ENCODE peak calls at places on chromosomes 11 and 22, in eight cellular contexts. H, F, K, E, D, M, B and A are unnamed samples.

GRCh38 chr11:117823941-117824420 is 563 bp downstream of the FXYD2 start:
- DNase-seq in H (peak), F (peak), K (no peak), E (peak), D (no peak), M (peak), B (peak), A (peak)

GRCh38 chr11:69241075-69241740 is 52.7 kb upstream of the MYEOV start:
- DNase-seq in H (peak), F (no peak), K (no peak), E (no peak), D (no peak), M (no peak), B (peak), A (no peak)

GRCh38 chr11:47257518-47258316 is at the start of gene NR1H3:
- DNase-seq in H (peak), F (no peak), K (peak), E (peak), D (peak), M (peak), B (peak), A (peak)

GRCh38 chr11:26333906-26334305 is 2.0 kb downstream of the ANO3 start:
- DNase-seq in H (no peak), F (no peak), K (no peak), E (no peak), D (no peak), M (no peak), B (no peak), A (no peak)

GRCh38 chr11:45736424-45736823 is 68.5 kb upstream of the SLC35C1 start:
- DNase-seq in H (no peak), F (no peak), K (no peak), E (no peak), D (peak), M (peak), B (no peak), A (peak)

GRCh38 chr11:133810179-133810550 is 35.1 kb downstream of the SPATA19 start:
- DNase-seq in H (no peak), F (no peak), K (no peak), E (no peak), D (no peak), M (no peak), B (no peak), A (no peak)

GRCh38 chr22:32562916-32563315 is 88.3 kb downstream of the FBXO7 start:
- DNase-seq in H (no peak), F (no peak), K (no peak), E (no peak), D (no peak), M (no peak), B (no peak), A (peak)

GRCh38 chr22:44396021-44396726 is 83.4 kb upstream of the SHISAL1 start:
- DNase-seq in H (peak), F (no peak), K (no peak), E (peak), D (no peak), M (no peak), B (peak), A (no peak)

GRCh38 chr22:43363580-43364435 is 20.6 kb upstream of the SCUBE1 start:
- DNase-seq in H (no peak), F (no peak), K (no peak), E (no peak), D (no peak), M (no peak), B (no peak), A (no peak)

GRCh38 chr22:22090650-22091399 is 108.2 kb upstream of the TOP3B start:
- DNase-seq in H (no peak), F (no peak), K (no peak), E (no peak), D (no peak), M (no peak), B (no peak), A (no peak)

GRCh38 chr22:42645938-42646568 is 3.1 kb downstream of the CYB5R3 start:
- DNase-seq in H (peak), F (no peak), K (no peak), E (no peak), D (no peak), M (no peak), B (no peak), A (no peak)

GRCh38 chr11:10326080-10326964 is 21.4 kb downstream of the ADM start:
- DNase-seq in H (peak), F (no peak), K (no peak), E (peak), D (no peak), M (peak), B (no peak), A (no peak)

GRCh38 chr11:7088921-7089320 is at the start of gene RBMXL2:
- DNase-seq in H (no peak), F (no peak), K (no peak), E (no peak), D (no peak), M (peak), B (peak), A (no peak)

GRCh38 chr11:69913591-69914285 is 94.5 kb upstream of the FGF3 start:
- DNase-seq in H (peak), F (no peak), K (no peak), E (no peak), D (no peak), M (no peak), B (peak), A (no peak)

GRCh38 chr11:58498464-58498863 is 9.4 kb downstream of the OR5B21 start:
- DNase-seq in H (peak), F (peak), K (no peak), E (no peak), D (no peak), M (no peak), B (no peak), A (no peak)

GRCh38 chr22:27851974-27852713 is 50.6 kb upstream of the MN1 start:
- DNase-seq in H (no peak), F (no peak), K (no peak), E (no peak), D (peak), M (no peak), B (no peak), A (no peak)

GRCh38 chr11:12079726-12080556 is 30.4 kb upstream of the MICAL2 start:
- DNase-seq in H (peak), F (no peak), K (no peak), E (peak), D (peak), M (peak), B (no peak), A (no peak)

GRCh38 chr11:96132437-96132836 is 208.5 kb upstream of the MTMR2 start:
- DNase-seq in H (no peak), F (no peak), K (no peak), E (no peak), D (peak), M (no peak), B (no peak), A (no peak)

GRCh38 chr11:133354069-133354468 is 178.2 kb downstream of the OPCML start:
- DNase-seq in H (no peak), F (no peak), K (no peak), E (no peak), D (peak), M (no peak), B (no peak), A (no peak)

GRCh38 chr22:41288245-41288946 is 2.4 kb upstream of the RANGAP1 start:
- DNase-seq in H (peak), F (no peak), K (no peak), E (no peak), D (peak), M (no peak), B (peak), A (no peak)

GRCh38 chr11:105673089-105673488 is 63.2 kb downstream of the GRIA4 start:
- DNase-seq in H (peak), F (no peak), K (no peak), E (no peak), D (peak), M (no peak), B (peak), A (no peak)

GRCh38 chr11:118081241-118081958 is 4.5 kb downstream of the TMPRSS4 start:
- DNase-seq in H (no peak), F (no peak), K (no peak), E (no peak), D (no peak), M (no peak), B (no peak), A (no peak)

GRCh38 chr11:95057959-95058358 is 8.7 kb downstream of the KDM4F start:
- DNase-seq in H (no peak), F (no peak), K (no peak), E (no peak), D (no peak), M (no peak), B (no peak), A (no peak)

GRCh38 chr11:28636033-28636432 is 527.8 kb downstream of the METTL15 start:
- DNase-seq in H (no peak), F (no peak), K (no peak), E (no peak), D (no peak), M (no peak), B (no peak), A (no peak)

GRCh38 chr11:103326070-103326794 is 217.0 kb downstream of the DYNC2H1 start:
- DNase-seq in H (peak), F (peak), K (no peak), E (no peak), D (peak), M (no peak), B (peak), A (peak)

GRCh38 chr11:86978247-86978646 is 23.1 kb upstream of the FZD4 start:
- DNase-seq in H (no peak), F (no peak), K (no peak), E (no peak), D (no peak), M (peak), B (no peak), A (no peak)

GRCh38 chr22:48745842-48746788 is 1081.6 kb downstream of the BRD1 start:
- DNase-seq in H (no peak), F (no peak), K (no peak), E (no peak), D (no peak), M (no peak), B (peak), A (no peak)

GRCh38 chr11:100791873-100792272 is 104.8 kb downstream of the ARHGAP42 start:
- DNase-seq in H (no peak), F (no peak), K (no peak), E (no peak), D (peak), M (no peak), B (peak), A (no peak)

GRCh38 chr11:120022617-120023016 is 115.3 kb downstream of the TRIM29 start:
- DNase-seq in H (peak), F (no peak), K (no peak), E (no peak), D (no peak), M (no peak), B (peak), A (no peak)

GRCh38 chr11:125410091-125410490 is 86.0 kb downstream of the FEZ1 start:
- DNase-seq in H (no peak), F (no peak), K (no peak), E (no peak), D (no peak), M (no peak), B (peak), A (no peak)

GRCh38 chr11:15849265-15849664 is 507.1 kb downstream of the SOX6 start:
- DNase-seq in H (peak), F (no peak), K (no peak), E (no peak), D (no peak), M (no peak), B (no peak), A (no peak)

GRCh38 chr11:74367881-74368280 is 30.4 kb downstream of the PGM2L1 start:
- DNase-seq in H (no peak), F (no peak), K (no peak), E (no peak), D (no peak), M (no peak), B (no peak), A (no peak)

GRCh38 chr22:29987143-29987542 is 93.1 kb upstream of the HORMAD2 start:
- DNase-seq in H (no peak), F (no peak), K (no peak), E (no peak), D (no peak), M (no peak), B (no peak), A (no peak)

GRCh38 chr11:110428040-110428439 is 1.7 kb upstream of the FDX1 start:
- DNase-seq in H (no peak), F (no peak), K (no peak), E (no peak), D (no peak), M (no peak), B (no peak), A (no peak)

GRCh38 chr11:128862913-128863660 is 4.0 kb downstream of the KCNJ1 start:
- DNase-seq in H (peak), F (no peak), K (no peak), E (no peak), D (peak), M (no peak), B (no peak), A (no peak)

GRCh38 chr11:72950685-72951084 is 136.5 kb downstream of the ATG16L2 start:
- DNase-seq in H (no peak), F (no peak), K (no peak), E (no peak), D (no peak), M (no peak), B (no peak), A (no peak)

GRCh38 chr11:34997872-34998548 is 81.6 kb downstream of the PDHX start:
- DNase-seq in H (no peak), F (no peak), K (no peak), E (no peak), D (peak), M (no peak), B (no peak), A (no peak)

GRCh38 chr22:43201486-43202219 is 14.7 kb upstream of the TTLL12 start:
- DNase-seq in H (no peak), F (no peak), K (no peak), E (no peak), D (no peak), M (peak), B (no peak), A (no peak)

DNA sequence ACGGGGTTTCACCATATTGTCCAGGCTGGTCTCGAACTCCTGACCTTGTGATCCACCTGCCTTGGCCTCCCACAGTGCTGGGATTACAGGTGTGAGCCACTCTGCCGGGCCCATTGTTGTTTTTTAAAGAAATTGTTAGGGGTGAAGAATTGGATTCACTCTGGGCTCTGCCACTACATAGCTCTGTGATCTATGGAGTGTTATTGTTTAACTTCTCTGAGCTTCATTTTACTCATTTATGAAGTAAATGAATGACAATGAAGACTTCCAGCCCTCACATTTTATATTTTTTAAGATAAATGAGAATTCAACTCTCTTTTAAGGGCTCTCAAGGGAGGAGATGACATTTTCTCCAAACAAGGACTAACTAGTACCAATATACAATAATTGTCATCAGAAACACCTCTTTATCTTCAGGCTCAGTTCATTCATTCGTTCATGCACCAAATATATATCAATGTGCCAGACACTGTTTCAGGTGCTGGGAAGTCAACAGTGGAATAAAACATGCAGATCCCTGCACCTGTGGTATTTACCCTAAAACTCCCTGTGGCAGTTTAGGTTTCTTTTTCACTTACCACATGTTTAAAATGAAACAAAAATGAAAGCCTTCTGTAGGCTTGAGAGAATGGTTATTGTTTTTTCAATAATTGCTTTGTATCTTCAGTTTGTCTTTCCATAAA is 23.5 kb upstream of the GRAMD1B start:
- DNase-seq in H (no peak), F (no peak), K (no peak), E (no peak), D (no peak), M (no peak), B (no peak), A (no peak)
- H3K27ac ChIP-seq in H (no peak), F (no peak), K (no peak), E (no peak), D (no peak), M (no peak), B (no peak), A (no peak)

GRCh38 chr11:66386171-66387069 is 14.9 kb upstream of the SLC29A2 start:
- DNase-seq in H (peak), F (peak), K (no peak), E (peak), D (peak), M (peak), B (peak), A (peak)
- TF ChIP-seq CTCF in H (peak), F (peak), K (peak), E (peak), D (peak), M (peak), B (peak), A (peak)

GRCh38 chr11:1786466-1786865 is 22.7 kb upstream of the CTSD start:
- DNase-seq in H (no peak), F (no peak), K (no peak), E (no peak), D (no peak), M (no peak), B (no peak), A (no peak)

GRCh38 chr11:1792461-1792860 is 28.7 kb upstream of the CTSD start:
- DNase-seq in H (no peak), F (no peak), K (no peak), E (no peak), D (no peak), M (no peak), B (no peak), A (no peak)

GRCh38 chr11:1793091-1793490 is 29.4 kb upstream of the CTSD start:
- DNase-seq in H (no peak), F (no peak), K (no peak), E (no peak), D (no peak), M (no peak), B (no peak), A (no peak)

GRCh38 chr11:1796297-1797011 is 32.7 kb upstream of the CTSD start:
- DNase-seq in H (peak), F (no peak), K (no peak), E (no peak), D (no peak), M (no peak), B (peak), A (no peak)

GRCh38 chr11:1791912-1792311 is 28.2 kb upstream of the CTSD start:
- DNase-seq in H (peak), F (no peak), K (no peak), E (no peak), D (no peak), M (no peak), B (no peak), A (no peak)
- H3K27ac ChIP-seq in H (no peak), F (no peak), K (no peak), E (no peak), D (no peak), M (no peak), B (no peak), A (no peak)

DNA sequence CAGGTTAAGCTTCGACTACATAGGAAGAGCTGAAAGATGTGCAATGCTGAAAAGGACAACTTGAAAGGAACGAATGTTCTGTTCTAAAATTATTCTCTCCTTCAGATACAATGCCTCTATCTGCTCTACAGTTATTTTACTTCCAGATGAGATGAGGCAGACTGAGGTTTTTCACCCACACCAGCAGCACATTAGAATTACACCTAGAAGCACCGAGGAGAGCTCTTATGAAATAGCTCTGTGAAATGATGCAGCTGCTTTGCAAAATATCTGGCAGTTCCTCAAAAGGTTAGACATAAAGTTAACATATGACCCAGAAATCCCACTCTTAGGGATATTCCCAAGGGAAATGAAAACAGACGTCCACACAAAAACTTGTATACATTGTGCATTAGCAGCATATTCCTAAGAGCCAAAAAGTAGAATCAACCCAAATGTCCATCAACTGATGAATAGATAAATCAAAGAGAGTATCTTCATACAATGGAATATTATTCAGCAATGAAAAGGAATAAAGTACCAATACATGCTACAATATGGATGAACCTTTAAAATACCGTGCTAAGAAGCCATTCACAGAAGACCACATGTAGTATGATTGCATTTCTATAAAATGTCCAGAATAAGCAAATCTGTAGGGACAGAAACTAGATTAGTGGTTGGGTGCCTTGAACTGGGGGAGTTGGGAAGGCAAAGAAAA is 34.5 kb downstream of the WT1 start:
- DNase-seq in H (no peak), F (no peak), K (no peak), E (no peak), D (no peak), M (no peak), B (no peak), A (no peak)
- TF ChIP-seq CTCF in H (no peak), F (no peak), K (no peak), E (no peak), D (no peak), M (no peak), B (no peak), A (no peak)

DNA sequence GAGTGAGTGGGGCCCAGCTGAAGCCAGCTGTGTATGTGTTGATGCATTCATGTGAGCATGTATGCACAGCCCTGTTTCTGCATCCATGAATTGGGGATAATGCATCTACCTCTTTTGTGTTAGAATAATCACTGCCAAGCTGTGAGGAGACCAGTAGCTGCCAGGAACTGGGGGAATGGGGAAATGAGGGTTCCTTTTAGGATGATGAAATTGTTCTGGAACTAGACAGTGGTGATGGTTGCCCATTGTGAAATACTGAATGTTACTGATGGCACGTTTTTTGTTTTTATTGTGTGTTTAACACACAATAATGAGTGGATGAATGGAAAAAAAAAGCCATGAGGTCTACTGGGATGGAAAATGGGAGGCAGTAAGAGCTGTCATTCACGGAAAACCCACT is 45.3 kb upstream of the WNT11 start:
- DNase-seq in H (no peak), F (no peak), K (no peak), E (no peak), D (no peak), M (no peak), B (no peak), A (no peak)
- H3K27ac ChIP-seq in H (no peak), F (no peak), K (peak), E (no peak), D (no peak), M (no peak), B (no peak), A (no peak)

DNA sequence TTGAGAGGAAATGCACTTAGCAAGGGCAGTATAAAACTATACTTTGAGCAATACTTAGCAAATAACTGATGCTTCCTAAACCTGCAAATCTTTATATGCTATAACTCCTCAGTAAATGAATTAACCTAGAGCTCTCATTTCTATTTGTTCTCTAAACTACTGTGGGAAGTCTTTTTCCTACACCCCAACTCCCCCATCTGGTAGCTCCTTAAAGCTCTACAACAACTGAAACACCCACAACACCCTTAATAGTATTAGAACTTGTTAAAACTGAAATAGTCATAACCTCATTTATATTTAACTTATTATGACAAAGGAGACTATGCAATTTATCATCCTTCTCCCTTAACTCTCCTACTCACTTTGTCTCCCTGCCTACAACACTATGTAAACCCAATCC is 43.4 kb downstream of the GUCY1A2 start:
- DNase-seq in H (no peak), F (no peak), K (no peak), E (no peak), D (no peak), M (no peak), B (no peak), A (no peak)
- TF ChIP-seq CTCF in H (no peak), F (no peak), K (no peak), E (no peak), D (no peak), M (no peak), B (peak), A (no peak)

GRCh38 chr11:67373916-67374570 is 645 bp upstream of the CLCF1 start:
- DNase-seq in H (peak), F (peak), K (no peak), E (peak), D (peak), M (peak), B (peak), A (peak)
- H3K27ac ChIP-seq in H (peak), F (no peak), K (peak), E (peak), D (peak), M (peak), B (no peak), A (no peak)